ENCODE peak calls at places on chromosomes 5 and 9, in four cellular contexts. One of them, this sample, is unnamed.

GRCh38 chr9:935348-935965 is 41.0 kb upstream of the DMRT3 start:
- DNase-seq in K562: no peak
- DNase-seq in GM12878: no peak
- DNase-seq in GM12891: no peak
- DNase-seq in this sample: no peak

GRCh38 chr9:26292943-26293342 is 599.7 kb downstream of the CAAP1 start:
- DNase-seq in K562: no peak
- DNase-seq in GM12878: no peak
- DNase-seq in GM12891: no peak
- DNase-seq in this sample: no peak

GRCh38 chr5:140344683-140345423 is 1.6 kb downstream of the HBEGF start:
- DNase-seq in K562: peak
- DNase-seq in GM12878: no peak
- DNase-seq in GM12891: no peak
- DNase-seq in this sample: no peak

GRCh38 chr5:16871746-16872339 is 64.2 kb downstream of the MYO10 start:
- DNase-seq in K562: no peak
- DNase-seq in GM12878: no peak
- DNase-seq in GM12891: no peak
- DNase-seq in this sample: no peak

GRCh38 chr5:139711852-139712171 is 63.7 kb downstream of the CXXC5 start:
- DNase-seq in K562: no peak
- DNase-seq in GM12878: no peak
- DNase-seq in GM12891: no peak
- DNase-seq in this sample: no peak

GRCh38 chr9:1173211-1173610 is 123.1 kb downstream of the DMRT2 start:
- DNase-seq in K562: no peak
- DNase-seq in GM12878: no peak
- DNase-seq in GM12891: no peak
- DNase-seq in this sample: no peak

GRCh38 chr9:34612788-34613390 is 992 bp upstream of the RPP25L start:
- DNase-seq in K562: peak
- DNase-seq in GM12878: no peak
- DNase-seq in GM12891: no peak
- DNase-seq in this sample: peak

GRCh38 chr5:73709536-73710129 is 83.6 kb downstream of the ARHGEF28 start:
- DNase-seq in K562: no peak
- DNase-seq in GM12878: no peak
- DNase-seq in GM12891: no peak
- DNase-seq in this sample: no peak

GRCh38 chr9:36985769-36986547 is 48.1 kb downstream of the PAX5 start:
- DNase-seq in K562: no peak
- DNase-seq in GM12878: no peak
- DNase-seq in GM12891: no peak
- DNase-seq in this sample: no peak

GRCh38 chr5:92850886-92851285 is 730.1 kb downstream of the NR2F1-AS1 start:
- DNase-seq in K562: no peak
- DNase-seq in GM12878: no peak
- DNase-seq in GM12891: no peak
- DNase-seq in this sample: no peak

GRCh38 chr9:136255166-136255538 is 9.5 kb upstream of the QSOX2 start:
- DNase-seq in K562: no peak
- DNase-seq in GM12878: no peak
- DNase-seq in GM12891: no peak
- DNase-seq in this sample: no peak

GRCh38 chr5:127040779-127041520 is 10.6 kb upstream of the MARCHF3 start:
- DNase-seq in K562: no peak
- DNase-seq in GM12878: no peak
- DNase-seq in GM12891: no peak
- DNase-seq in this sample: no peak

GRCh38 chr5:85921590-85921989 is 696.2 kb upstream of the COX7C start:
- DNase-seq in K562: no peak
- DNase-seq in GM12878: no peak
- DNase-seq in GM12891: no peak
- DNase-seq in this sample: no peak

GRCh38 chr9:124011460-124012301 is at the start of gene LHX2:
- DNase-seq in K562: peak
- DNase-seq in GM12878: no peak
- DNase-seq in GM12891: no peak
- DNase-seq in this sample: peak

GRCh38 chr5:19001527-19001926 is 986.5 kb downstream of the CDH18 start:
- DNase-seq in K562: no peak
- DNase-seq in GM12878: no peak
- DNase-seq in GM12891: no peak
- DNase-seq in this sample: no peak

GRCh38 chr9:109887079-109887478 is 107.1 kb downstream of the PALM2AKAP2 start:
- DNase-seq in K562: no peak
- DNase-seq in GM12878: no peak
- DNase-seq in GM12891: no peak
- DNase-seq in this sample: no peak

GRCh38 chr5:175464414-175465233 is 13.7 kb upstream of the SFXN1 start:
- DNase-seq in K562: peak
- DNase-seq in GM12878: no peak
- DNase-seq in GM12891: no peak
- DNase-seq in this sample: peak

GRCh38 chr9:107425110-107426025 is 64.2 kb downstream of the KLF4 start:
- DNase-seq in K562: peak
- DNase-seq in GM12878: no peak
- DNase-seq in GM12891: peak
- DNase-seq in this sample: peak

GRCh38 chr9:21965401-21965951 is 28.7 kb downstream of the CDKN2A start:
- DNase-seq in K562: no peak
- DNase-seq in GM12878: no peak
- DNase-seq in GM12891: peak
- DNase-seq in this sample: no peak

GRCh38 chr5:63603996-63604395 is 358.2 kb downstream of the HTR1A start:
- DNase-seq in K562: no peak
- DNase-seq in GM12878: no peak
- DNase-seq in GM12891: no peak
- DNase-seq in this sample: no peak

GRCh38 chr5:164188733-164189148 is 683.3 kb downstream of the MAT2B start:
- DNase-seq in K562: no peak
- DNase-seq in GM12878: no peak
- DNase-seq in GM12891: no peak
- DNase-seq in this sample: no peak

GRCh38 chr5:143757116-143757515 is 54.8 kb upstream of the HMHB1 start:
- DNase-seq in K562: no peak
- DNase-seq in GM12878: no peak
- DNase-seq in GM12891: peak
- DNase-seq in this sample: no peak

GRCh38 chr5:132471006-132471907 is 19.3 kb downstream of the IRF1 start:
- DNase-seq in K562: no peak
- DNase-seq in GM12878: no peak
- DNase-seq in GM12891: no peak
- DNase-seq in this sample: no peak

GRCh38 chr5:76854644-76855043 is 4.8 kb downstream of the S100Z start:
- DNase-seq in K562: no peak
- DNase-seq in GM12878: no peak
- DNase-seq in GM12891: no peak
- DNase-seq in this sample: no peak

GRCh38 chr5:14810941-14811573 is 60.5 kb downstream of the ANKH start:
- DNase-seq in K562: no peak
- DNase-seq in GM12878: no peak
- DNase-seq in GM12891: no peak
- DNase-seq in this sample: no peak

GRCh38 chr5:14810282-14810681 is 61.3 kb downstream of the ANKH start:
- DNase-seq in K562: no peak
- DNase-seq in GM12878: no peak
- DNase-seq in GM12891: no peak
- DNase-seq in this sample: no peak

GRCh38 chr5:14812166-14812565 is 59.4 kb downstream of the ANKH start:
- DNase-seq in K562: no peak
- DNase-seq in GM12878: no peak
- DNase-seq in GM12891: no peak
- DNase-seq in this sample: no peak

GRCh38 chr5:14807471-14807870 is 64.1 kb downstream of the ANKH start:
- DNase-seq in K562: no peak
- DNase-seq in GM12878: no peak
- DNase-seq in GM12891: no peak
- DNase-seq in this sample: no peak

DNA sequence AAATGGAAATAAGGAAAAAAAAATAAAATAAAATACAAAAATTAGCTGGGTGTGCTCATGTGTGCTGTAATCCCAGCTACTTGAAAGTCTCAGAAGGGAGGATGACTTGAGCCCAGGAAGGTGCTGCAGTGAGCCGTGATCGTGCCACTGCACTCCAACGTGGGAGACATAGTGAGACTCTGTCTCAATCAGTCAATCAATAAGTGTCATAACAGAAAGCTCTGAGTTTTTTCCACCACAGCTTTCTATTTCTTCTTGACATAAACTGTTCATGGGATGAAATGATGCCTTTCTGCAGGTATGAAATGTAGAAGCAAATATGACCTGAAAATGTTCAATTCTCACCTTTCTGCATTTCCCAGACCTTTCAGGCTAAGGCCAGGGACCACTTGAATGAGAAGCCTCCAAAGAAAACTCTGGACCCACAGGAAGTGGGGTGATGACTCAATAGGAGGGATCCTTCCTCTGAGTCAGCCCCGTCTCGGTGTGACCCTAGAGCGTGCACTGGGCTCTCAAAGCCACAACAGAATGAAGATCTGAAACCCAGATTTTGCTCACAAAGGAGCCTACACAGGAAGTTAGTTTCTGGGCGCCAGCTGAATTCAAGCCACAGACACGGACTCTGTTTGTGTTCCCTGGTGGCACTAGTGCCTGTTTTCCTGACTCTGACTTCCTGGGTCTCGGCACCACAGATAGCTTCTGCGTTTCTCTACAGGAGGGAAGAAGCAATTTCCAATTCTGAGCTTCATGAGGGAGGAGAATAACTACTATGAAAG is 62.0 kb downstream of the ANKH start:
- DNase-seq in K562: peak
- DNase-seq in GM12878: peak
- DNase-seq in GM12891: peak
- DNase-seq in this sample: peak
- TF ChIP-seq SPI1 in K562: peak
- TF ChIP-seq SPI1 in GM12878: peak
- TF ChIP-seq SPI1 in GM12891: peak
- TF ChIP-seq SPI1 in this sample: no peak

GRCh38 chr5:149141957-149142851 is 911 bp downstream of the ABLIM3 start:
- DNase-seq in K562: no peak
- DNase-seq in GM12878: no peak
- DNase-seq in GM12891: no peak
- DNase-seq in this sample: no peak

GRCh38 chr5:149145138-149145537 is 3.8 kb downstream of the ABLIM3 start:
- DNase-seq in K562: no peak
- DNase-seq in GM12878: no peak
- DNase-seq in GM12891: no peak
- DNase-seq in this sample: no peak

GRCh38 chr5:149144637-149145036 is 3.3 kb downstream of the ABLIM3 start:
- DNase-seq in K562: no peak
- DNase-seq in GM12878: no peak
- DNase-seq in GM12891: no peak
- DNase-seq in this sample: no peak

GRCh38 chr5:149141224-149141956 is at the start of gene ABLIM3:
- DNase-seq in K562: peak
- DNase-seq in GM12878: no peak
- DNase-seq in GM12891: peak
- DNase-seq in this sample: peak

DNA sequence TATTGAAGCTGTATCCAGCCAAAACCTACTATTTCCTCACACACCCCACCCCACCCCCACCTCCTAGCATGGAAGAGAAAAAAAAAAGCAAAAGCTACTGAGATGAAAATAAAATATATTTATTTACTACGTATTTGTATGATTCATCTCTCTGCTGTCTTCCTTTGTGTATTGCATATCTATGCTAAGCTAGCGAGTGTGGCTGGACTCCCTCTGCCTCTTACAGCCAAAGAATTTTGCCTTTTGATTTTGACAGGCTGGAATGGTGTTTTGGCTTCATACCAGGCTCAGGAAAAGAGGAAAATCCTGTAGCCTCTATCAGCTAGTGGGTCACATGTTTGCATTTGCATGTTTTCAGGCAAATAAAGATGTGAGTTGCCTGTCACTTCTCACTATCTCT is 2.2 kb downstream of the ABLIM3 start:
- DNase-seq in K562: no peak
- DNase-seq in GM12878: no peak
- DNase-seq in GM12891: no peak
- DNase-seq in this sample: no peak
- TF ChIP-seq SPI1 in K562: no peak
- TF ChIP-seq SPI1 in GM12878: no peak
- TF ChIP-seq SPI1 in GM12891: no peak
- TF ChIP-seq SPI1 in this sample: no peak

GRCh38 chr5:158364367-158364766 is 505.4 kb upstream of the CLINT1 start:
- DNase-seq in K562: no peak
- DNase-seq in GM12878: no peak
- DNase-seq in GM12891: no peak
- DNase-seq in this sample: no peak
- TF ChIP-seq SPI1 in K562: no peak
- TF ChIP-seq SPI1 in GM12878: no peak
- TF ChIP-seq SPI1 in GM12891: no peak
- TF ChIP-seq SPI1 in this sample: no peak

DNA sequence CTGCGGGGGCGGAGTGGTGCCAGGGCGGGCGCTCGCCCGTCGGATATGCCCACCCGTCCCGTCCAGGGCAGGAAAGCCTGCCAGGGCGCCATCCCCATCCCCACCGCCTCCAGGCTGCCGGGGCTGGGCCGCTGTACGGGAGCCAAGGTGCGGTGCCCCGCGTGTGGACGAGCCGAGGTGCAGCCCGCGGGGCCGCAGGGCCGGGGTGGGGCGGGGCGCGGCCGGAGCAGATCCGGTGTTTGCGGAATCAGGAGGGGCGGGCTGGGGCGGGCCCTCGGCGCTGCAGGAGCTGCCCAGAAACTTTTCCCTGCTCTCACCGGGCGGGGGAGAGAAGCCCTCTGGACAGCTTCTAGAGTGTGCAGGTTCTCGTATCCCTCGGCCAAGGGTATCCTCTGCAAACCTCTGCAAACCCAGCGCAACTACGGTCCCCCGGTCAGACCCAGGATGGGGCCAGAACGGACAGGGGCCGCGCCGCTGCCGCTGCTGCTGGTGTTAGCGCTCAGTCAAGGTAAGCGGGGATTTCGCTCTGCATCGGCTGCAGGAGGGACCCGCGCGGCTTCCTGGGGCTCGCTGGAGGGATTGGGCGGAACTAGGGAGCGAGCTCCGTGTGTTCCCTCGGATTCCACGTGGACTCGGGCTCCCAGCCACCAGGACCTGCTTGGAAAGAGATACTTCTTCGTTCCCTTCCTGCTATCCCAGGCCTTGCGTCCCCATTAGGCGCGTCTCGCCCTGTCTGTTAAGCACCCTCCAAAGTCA is at the start of gene ITGA2:
- DNase-seq in K562: peak
- DNase-seq in GM12878: no peak
- DNase-seq in GM12891: peak
- DNase-seq in this sample: no peak
- TF ChIP-seq SPI1 in K562: no peak
- TF ChIP-seq SPI1 in GM12878: no peak
- TF ChIP-seq SPI1 in GM12891: no peak
- TF ChIP-seq SPI1 in this sample: no peak

DNA sequence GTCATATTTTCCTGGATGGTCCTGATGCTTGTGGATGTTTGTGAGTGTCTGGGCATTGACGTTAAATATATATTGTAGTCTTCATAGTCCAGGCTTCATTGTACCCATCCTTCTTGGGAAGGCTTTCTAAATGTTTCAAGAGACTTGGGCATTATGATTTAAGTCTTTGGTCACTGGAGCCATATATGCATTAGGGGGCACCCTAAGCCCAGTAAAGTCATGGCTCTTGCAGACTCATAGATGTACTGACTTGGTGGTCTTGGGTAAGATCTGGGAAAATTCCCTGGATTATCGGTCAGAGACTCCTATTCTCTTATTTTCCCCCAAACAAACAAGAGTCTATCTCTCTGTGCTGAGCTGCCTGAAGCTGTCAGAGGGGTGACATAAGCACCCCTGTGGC is 271.1 kb downstream of the TRIM36 start:
- DNase-seq in K562: no peak
- DNase-seq in GM12878: no peak
- DNase-seq in GM12891: no peak
- DNase-seq in this sample: no peak
- TF ChIP-seq SPI1 in K562: no peak
- TF ChIP-seq SPI1 in GM12878: no peak
- TF ChIP-seq SPI1 in GM12891: no peak
- TF ChIP-seq SPI1 in this sample: no peak

This sample was measured in HL-60.